ENCODE peak calls at places on chromosomes 4 and X, in six cellular contexts. V, N, D, Q, B and I are unnamed samples.

GRCh38 chr4:139672215-139672614 is 6.6 kb downstream of the MGST2 start:
- DNase-seq in V (no peak), N (no peak), D (no peak), Q (no peak), B (no peak), I (no peak)

GRCh38 chr4:133320576-133321170 is 171.6 kb downstream of the PCDH10 start:
- DNase-seq in V (no peak), N (peak), D (no peak), Q (no peak), B (no peak), I (no peak)

GRCh38 chr4:149604827-149605226 is 210.8 kb downstream of the IQCM start:
- DNase-seq in V (no peak), N (no peak), D (no peak), Q (no peak), B (no peak), I (no peak)

GRCh38 chrX:19747672-19748610 is 139.5 kb downstream of the SH3KBP1 start:
- DNase-seq in V (peak), N (no peak), D (no peak), Q (no peak), B (no peak), I (no peak)

GRCh38 chrX:153488231-153488914 is 6.4 kb upstream of the BGN start:
- DNase-seq in V (no peak), N (no peak), D (no peak), Q (no peak), B (no peak), I (no peak)

GRCh38 chr4:188021548-188022249 is 26.1 kb downstream of the ZFP42 start:
- DNase-seq in V (no peak), N (no peak), D (no peak), Q (no peak), B (no peak), I (no peak)

GRCh38 chrX:31590581-31591113 is 518.8 kb upstream of the FTHL17 start:
- DNase-seq in V (no peak), N (no peak), D (no peak), Q (no peak), B (no peak), I (peak)

GRCh38 chrX:40130207-40130606 is 32.4 kb upstream of the BCOR start:
- DNase-seq in V (no peak), N (no peak), D (no peak), Q (no peak), B (no peak), I (no peak)

GRCh38 chrX:1661048-1661921 is 46.4 kb downstream of the ASMT start:
- DNase-seq in V (peak), N (no peak), D (peak), Q (no peak), B (no peak), I (no peak)

GRCh38 chr4:123536225-123536624 is 139.6 kb downstream of the SPRY1 start:
- DNase-seq in V (no peak), N (no peak), D (no peak), Q (no peak), B (no peak), I (no peak)

GRCh38 chr4:168694669-168695068 is 197.8 kb downstream of the PALLD start:
- DNase-seq in V (no peak), N (no peak), D (no peak), Q (no peak), B (no peak), I (no peak)

GRCh38 chr4:128163177-128164117 is 102.3 kb downstream of the LARP1B start:
- DNase-seq in V (no peak), N (no peak), D (no peak), Q (peak), B (peak), I (peak)

GRCh38 chr4:116636917-116637316 is 448.5 kb downstream of the TRAM1L1 start:
- DNase-seq in V (no peak), N (no peak), D (no peak), Q (no peak), B (no peak), I (no peak)

GRCh38 chr4:113026556-113026955 is 22.9 kb upstream of the ANK2 start:
- DNase-seq in V (no peak), N (no peak), D (no peak), Q (no peak), B (peak), I (no peak)

GRCh38 chrX:49106930-49107329 is 16.6 kb downstream of the GPKOW start:
- DNase-seq in V (no peak), N (no peak), D (no peak), Q (peak), B (no peak), I (no peak)

GRCh38 chr4:165874072-165874798 is 1.2 kb downstream of the TLL1 start:
- DNase-seq in V (no peak), N (peak), D (no peak), Q (no peak), B (no peak), I (no peak)

GRCh38 chr4:26786916-26787315 is 73.7 kb upstream of the STIM2 start:
- DNase-seq in V (no peak), N (no peak), D (no peak), Q (no peak), B (no peak), I (no peak)

GRCh38 chrX:103780701-103781402 is 4.2 kb downstream of the PLP1 start:
- DNase-seq in V (no peak), N (no peak), D (no peak), Q (no peak), B (no peak), I (no peak)